ENCODE peak calls at places on chromosomes 12 and 14, in eight cellular contexts. K, P, C, B, R, J, I and Z are unnamed samples.

GRCh38 chr12:68944296-68945076 is 11.5 kb upstream of the CPM start:
- DNase-seq in K (no peak), P (no peak), C (no peak), B (no peak), R (no peak), J (no peak), I (no peak), Z (no peak)

GRCh38 chr14:68308695-68309094 is 484.2 kb downstream of the ZFP36L1 start:
- DNase-seq in K (no peak), P (no peak), C (no peak), B (no peak), R (no peak), J (no peak), I (no peak), Z (no peak)

GRCh38 chr12:45670339-45671065 is 59.0 kb upstream of the ARID2 start:
- DNase-seq in K (no peak), P (no peak), C (no peak), B (no peak), R (no peak), J (no peak), I (no peak), Z (no peak)

GRCh38 chr12:94091624-94092023 is 56.8 kb upstream of the PLXNC1 start:
- DNase-seq in K (no peak), P (no peak), C (no peak), B (no peak), R (no peak), J (no peak), I (no peak), Z (no peak)

GRCh38 chr14:74135386-74135785 is 50.6 kb downstream of the LIN52 start:
- DNase-seq in K (no peak), P (no peak), C (no peak), B (no peak), R (no peak), J (no peak), I (no peak), Z (no peak)

GRCh38 chr14:97524579-97525319 is 727.6 kb downstream of the VRK1 start:
- DNase-seq in K (no peak), P (no peak), C (no peak), B (no peak), R (no peak), J (peak), I (no peak), Z (no peak)

GRCh38 chr14:95895720-95896119 is 19.1 kb downstream of the TUNAR start:
- DNase-seq in K (peak), P (no peak), C (no peak), B (peak), R (no peak), J (peak), I (no peak), Z (no peak)

GRCh38 chr12:22312336-22312735 is 22.2 kb downstream of the ST8SIA1 start:
- DNase-seq in K (peak), P (peak), C (no peak), B (no peak), R (peak), J (no peak), I (no peak), Z (no peak)

GRCh38 chr14:36717363-36717762 is 55.7 kb downstream of the PAX9 start:
- DNase-seq in K (peak), P (no peak), C (no peak), B (no peak), R (no peak), J (no peak), I (no peak), Z (no peak)

GRCh38 chr12:53047221-53048032 is 2.4 kb upstream of the TNS2 start:
- DNase-seq in K (peak), P (peak), C (peak), B (peak), R (peak), J (peak), I (peak), Z (no peak)

GRCh38 chr14:63432228-63432627 is 110.9 kb downstream of the PPP2R5E start:
- DNase-seq in K (no peak), P (no peak), C (no peak), B (no peak), R (no peak), J (no peak), I (no peak), Z (no peak)

GRCh38 chr12:18723752-18724151 is 14.1 kb downstream of the PLCZ1 start:
- DNase-seq in K (peak), P (peak), C (no peak), B (peak), R (no peak), J (no peak), I (no peak), Z (no peak)

GRCh38 chr14:103052407-103052806 is 4.9 kb downstream of the CDC42BPB start:
- DNase-seq in K (no peak), P (no peak), C (no peak), B (no peak), R (no peak), J (no peak), I (peak), Z (peak)

GRCh38 chr14:70448633-70449032 is 3.3 kb upstream of the ADAM21 start:
- DNase-seq in K (peak), P (peak), C (no peak), B (no peak), R (no peak), J (no peak), I (no peak), Z (no peak)

GRCh38 chr12:75714462-75715322 is 203.3 kb upstream of the KRR1 start:
- DNase-seq in K (no peak), P (no peak), C (no peak), B (no peak), R (no peak), J (peak), I (no peak), Z (no peak)

GRCh38 chr12:46585854-46586621 is 213.5 kb upstream of the SLC38A2 start:
- DNase-seq in K (peak), P (peak), C (no peak), B (no peak), R (no peak), J (peak), I (peak), Z (peak)

GRCh38 chr14:77862154-77862783 is 62.4 kb downstream of the ADCK1 start:
- DNase-seq in K (peak), P (peak), C (peak), B (peak), R (peak), J (peak), I (peak), Z (peak)

GRCh38 chr12:57887631-57888406 is 41.3 kb upstream of the CTDSP2 start:
- DNase-seq in K (peak), P (peak), C (no peak), B (no peak), R (no peak), J (no peak), I (no peak), Z (no peak)

GRCh38 chr12:30756074-30756473 is 1.3 kb upstream of the CAPRIN2 start:
- DNase-seq in K (no peak), P (no peak), C (no peak), B (no peak), R (no peak), J (no peak), I (no peak), Z (no peak)

GRCh38 chr12:94172973-94173372 is 24.6 kb downstream of the PLXNC1 start:
- DNase-seq in K (peak), P (peak), C (no peak), B (no peak), R (no peak), J (no peak), I (no peak), Z (peak)

GRCh38 chr14:69692542-69693053 is 74.3 kb upstream of the SRSF5 start:
- DNase-seq in K (no peak), P (no peak), C (no peak), B (no peak), R (no peak), J (no peak), I (no peak), Z (no peak)

GRCh38 chr12:15116073-15116472 is 105.1 kb downstream of the RERG start:
- DNase-seq in K (no peak), P (peak), C (no peak), B (no peak), R (no peak), J (peak), I (no peak), Z (no peak)

GRCh38 chr12:52870361-52871290 is 21.8 kb upstream of the KRT78 start:
- DNase-seq in K (peak), P (peak), C (no peak), B (peak), R (peak), J (peak), I (peak), Z (peak)

GRCh38 chr14:69320581-69321365 is 60.8 kb downstream of the GALNT16 start:
- DNase-seq in K (no peak), P (no peak), C (no peak), B (no peak), R (no peak), J (no peak), I (no peak), Z (no peak)

GRCh38 chr12:49865109-49865781 is 22.3 kb upstream of the BCDIN3D start:
- DNase-seq in K (no peak), P (no peak), C (no peak), B (no peak), R (no peak), J (no peak), I (no peak), Z (no peak)

GRCh38 chr14:103825103-103825502 is 22.3 kb downstream of the PPP1R13B start:
- DNase-seq in K (no peak), P (no peak), C (no peak), B (no peak), R (no peak), J (no peak), I (no peak), Z (no peak)

GRCh38 chr12:114232187-114232586 is 173.8 kb downstream of the TBX5 start:
- DNase-seq in K (no peak), P (no peak), C (no peak), B (no peak), R (no peak), J (no peak), I (no peak), Z (no peak)

GRCh38 chr12:57452181-57452936 is 2.7 kb upstream of the INHBE start:
- DNase-seq in K (peak), P (peak), C (peak), B (no peak), R (peak), J (no peak), I (no peak), Z (no peak)

GRCh38 chr12:11847539-11847938 is 198.1 kb downstream of the ETV6 start:
- DNase-seq in K (no peak), P (no peak), C (no peak), B (no peak), R (no peak), J (no peak), I (no peak), Z (no peak)

GRCh38 chr14:55706341-55706684 is 126.3 kb downstream of the KTN1 start:
- DNase-seq in K (no peak), P (no peak), C (no peak), B (no peak), R (no peak), J (no peak), I (no peak), Z (no peak)

GRCh38 chr12:121536058-121536928 is 44.5 kb downstream of the KDM2B start:
- DNase-seq in K (no peak), P (peak), C (peak), B (peak), R (peak), J (peak), I (peak), Z (peak)

GRCh38 chr14:33670235-33670634 is 280.6 kb downstream of the EGLN3 start:
- DNase-seq in K (no peak), P (no peak), C (no peak), B (no peak), R (no peak), J (no peak), I (no peak), Z (no peak)

GRCh38 chr12:109270494-109270893 is 38.6 kb downstream of the FOXN4 start:
- DNase-seq in K (no peak), P (no peak), C (no peak), B (no peak), R (no peak), J (no peak), I (no peak), Z (no peak)

GRCh38 chr12:109267361-109267760 is 41.7 kb downstream of the FOXN4 start:
- DNase-seq in K (no peak), P (no peak), C (no peak), B (no peak), R (no peak), J (no peak), I (no peak), Z (no peak)

GRCh38 chr12:109271418-109271817 is 37.7 kb downstream of the FOXN4 start:
- DNase-seq in K (no peak), P (no peak), C (no peak), B (no peak), R (no peak), J (no peak), I (no peak), Z (no peak)

GRCh38 chr12:109268896-109269295 is 40.2 kb downstream of the FOXN4 start:
- DNase-seq in K (no peak), P (no peak), C (no peak), B (no peak), R (no peak), J (no peak), I (no peak), Z (no peak)

GRCh38 chr12:109269428-109269827 is 39.7 kb downstream of the FOXN4 start:
- DNase-seq in K (no peak), P (no peak), C (no peak), B (no peak), R (no peak), J (no peak), I (no peak), Z (no peak)
- TF ChIP-seq CTCF in K (no peak), P (no peak), C (no peak), B (no peak), R (no peak), J (no peak), I (no peak), Z (no peak)

DNA sequence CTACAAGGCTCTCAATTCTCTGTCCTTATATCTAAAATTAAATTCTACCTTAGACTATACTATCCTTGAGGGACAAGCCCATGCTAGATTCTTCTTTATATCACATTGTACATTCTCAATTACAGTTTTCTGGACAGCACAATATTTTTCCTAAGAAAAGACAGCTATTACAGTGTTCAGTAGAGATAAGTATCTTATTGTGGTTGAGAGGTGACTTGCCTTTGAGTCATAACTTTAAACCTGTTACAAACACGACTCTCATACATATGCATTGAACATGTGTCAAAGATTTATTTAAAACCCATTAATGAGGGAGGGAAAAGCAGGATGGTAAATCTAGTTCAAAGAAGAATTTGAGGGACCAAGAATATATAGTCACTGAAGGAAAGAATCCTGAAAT is 61.1 kb downstream of the TPH2 start:
- DNase-seq in K (peak), P (no peak), C (no peak), B (no peak), R (no peak), J (no peak), I (no peak), Z (no peak)
- TF ChIP-seq CTCF in K (no peak), P (no peak), C (no peak), B (no peak), R (no peak), J (no peak), I (no peak), Z (no peak)

DNA sequence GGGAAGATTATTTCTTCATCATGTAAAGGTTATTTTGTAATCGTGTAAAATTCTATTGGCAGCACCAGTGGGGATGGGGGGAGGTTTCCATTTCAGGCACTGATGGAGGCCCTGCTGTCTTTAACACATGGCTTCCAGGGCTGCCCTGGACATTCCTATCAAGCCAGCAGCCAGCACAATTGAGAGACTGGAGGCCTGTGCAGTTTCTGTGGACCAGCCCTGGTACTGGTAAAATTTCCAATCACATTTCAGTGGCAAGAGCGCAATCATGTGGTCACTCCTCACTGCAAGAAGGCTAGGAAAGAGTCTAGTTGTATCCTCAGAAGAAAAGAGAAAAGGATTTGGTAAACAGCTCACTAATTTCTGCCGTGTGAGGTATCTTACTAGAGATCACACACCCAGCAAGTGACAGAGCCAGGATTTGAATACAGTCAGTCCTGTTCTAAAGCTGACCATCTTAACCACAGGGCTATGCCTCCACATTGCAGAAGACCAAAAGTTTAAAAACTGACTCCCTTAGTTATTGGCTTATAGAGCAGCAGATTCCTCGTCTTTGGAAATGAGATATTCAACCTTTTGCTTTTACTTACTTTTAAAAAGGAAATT is 179.4 kb upstream of the ARHGAP5 start:
- DNase-seq in K (no peak), P (no peak), C (no peak), B (no peak), R (no peak), J (no peak), I (no peak), Z (no peak)
- TF ChIP-seq CTCF in K (no peak), P (no peak), C (no peak), B (no peak), R (no peak), J (no peak), I (no peak), Z (no peak)

DNA sequence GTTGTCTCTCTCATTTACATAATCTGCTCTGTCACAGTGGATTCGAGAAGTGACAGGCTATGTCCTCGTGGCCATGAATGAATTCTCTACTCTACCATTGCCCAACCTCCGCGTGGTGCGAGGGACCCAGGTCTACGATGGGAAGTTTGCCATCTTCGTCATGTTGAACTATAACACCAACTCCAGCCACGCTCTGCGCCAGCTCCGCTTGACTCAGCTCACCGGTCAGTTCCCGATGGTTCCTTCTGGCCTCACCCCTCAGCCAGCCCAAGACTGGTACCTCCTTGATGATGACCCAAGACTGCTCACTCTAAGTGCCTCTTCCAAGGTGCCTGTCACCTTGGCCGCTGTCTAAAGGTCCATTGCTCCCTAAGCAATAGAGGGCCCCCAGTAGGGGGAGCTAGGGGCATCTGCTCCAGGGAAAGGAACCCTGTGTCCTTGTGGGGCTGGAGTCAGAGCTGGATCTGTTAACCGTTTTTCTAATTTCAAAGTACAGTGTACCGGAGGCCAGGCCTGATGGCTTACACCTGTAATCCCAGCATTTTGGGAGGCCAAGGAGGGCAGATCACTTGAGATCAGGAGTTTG is 5.1 kb downstream of the ERBB3 start:
- DNase-seq in K (peak), P (no peak), C (no peak), B (peak), R (no peak), J (peak), I (no peak), Z (no peak)
- TF ChIP-seq CTCF in K (peak), P (peak), C (no peak), B (peak), R (peak), J (peak), I (peak), Z (peak)

DNA sequence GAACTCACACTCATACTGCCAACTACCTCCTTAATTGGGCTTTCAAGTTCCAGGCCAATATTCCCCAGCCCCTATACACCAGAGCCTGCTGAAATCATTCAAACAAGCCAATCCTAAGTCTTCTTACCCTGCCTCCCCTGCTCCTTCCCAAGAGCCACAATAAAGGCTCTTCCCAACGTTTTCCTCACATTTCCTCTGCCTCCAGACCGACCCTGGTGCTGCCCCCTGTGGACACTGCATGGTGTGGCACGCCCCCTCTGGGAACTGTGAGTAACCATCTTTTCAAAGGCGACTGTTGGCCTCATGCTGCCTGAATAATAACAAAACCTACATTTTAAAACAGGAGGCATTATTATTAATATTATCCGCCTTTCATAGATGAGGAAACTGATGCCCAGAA is 111.6 kb upstream of the NOS1 start:
- DNase-seq in K (peak), P (no peak), C (no peak), B (peak), R (no peak), J (peak), I (no peak), Z (no peak)
- TF ChIP-seq CTCF in K (peak), P (peak), C (peak), B (peak), R (no peak), J (peak), I (peak), Z (no peak)

GRCh38 chr12:5439333-5439732 is 7.4 kb downstream of the NTF3 start:
- DNase-seq in K (no peak), P (no peak), C (no peak), B (no peak), R (no peak), J (no peak), I (no peak), Z (no peak)
- TF ChIP-seq CTCF in K (no peak), P (peak), C (no peak), B (no peak), R (no peak), J (no peak), I (no peak), Z (no peak)

DNA sequence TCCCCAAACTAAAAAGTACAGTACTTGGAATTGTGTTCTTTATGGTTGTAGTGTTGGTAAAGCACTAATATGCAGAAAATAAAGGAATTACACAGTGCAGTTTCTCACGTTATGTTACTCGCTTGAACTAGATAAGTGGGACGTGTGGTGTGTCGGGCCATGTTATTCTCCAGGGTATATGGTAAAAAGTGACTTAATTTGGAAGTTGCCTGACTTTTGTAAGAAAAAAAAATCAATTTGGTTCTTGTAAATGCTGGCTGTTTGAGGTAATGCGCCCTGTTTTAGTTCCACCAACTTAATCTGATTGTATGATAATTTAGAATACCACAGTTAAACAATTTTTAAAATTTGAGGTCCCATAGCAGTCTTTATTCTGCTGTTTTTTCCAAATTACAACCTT is 4.1 kb downstream of the ARF6 start:
- DNase-seq in K (no peak), P (no peak), C (no peak), B (no peak), R (no peak), J (no peak), I (no peak), Z (no peak)
- TF ChIP-seq CTCF in K (no peak), P (no peak), C (no peak), B (no peak), R (no peak), J (no peak), I (no peak), Z (peak)

GRCh38 chr12:70543444-70543843 is 93.8 kb downstream of the PTPRB start:
- DNase-seq in K (peak), P (peak), C (no peak), B (peak), R (no peak), J (peak), I (no peak), Z (no peak)
- TF ChIP-seq CTCF in K (no peak), P (no peak), C (no peak), B (no peak), R (no peak), J (no peak), I (no peak), Z (no peak)